ENCODE peak calls at places on chromosomes 4 and X, in nine cellular contexts. L is A549, F is kidney epithelial cell, M is tibial nerve, B is cardiac muscle cell, A is right atrium auricular region, E is breast epithelium, Q is upper lobe of right lung, Z is left ventricle myocardium inferior. H is an unnamed sample.

GRCh38 chr4:98448923-98449322 is 187.7 kb downstream of the RAP1GDS1 start:
- DNase-seq in L (no peak), F (no peak), M (no peak), B (peak), A (no peak), E (no peak), Q (no peak), Z (no peak), H (no peak)

GRCh38 chrX:154142386-154142785 is 1.7 kb upstream of the OPN1LW start:
- DNase-seq in L (no peak), F (no peak), M (no peak), B (no peak), A (no peak), E (no peak), Q (no peak), Z (no peak), H (no peak)

GRCh38 chrX:153408871-153409351 is 2.4 kb upstream of the ZFP92 start:
- DNase-seq in L (no peak), F (no peak), M (no peak), B (no peak), A (no peak), E (no peak), Q (no peak), Z (no peak), H (no peak)

GRCh38 chr4:182643801-182644311 is 273.3 kb downstream of the DCTD start:
- DNase-seq in L (no peak), F (peak), M (no peak), B (peak), A (no peak), E (no peak), Q (no peak), Z (peak), H (peak)

GRCh38 chrX:129632443-129632842 is 22.3 kb downstream of the APLN start:
- DNase-seq in L (no peak), F (no peak), M (no peak), B (no peak), A (no peak), E (no peak), Q (no peak), Z (no peak), H (peak)

GRCh38 chrX:8194216-8194615 is 23.1 kb upstream of the VCX2 start:
- DNase-seq in L (no peak), F (no peak), M (no peak), B (no peak), A (no peak), E (no peak), Q (no peak), Z (no peak), H (no peak)

GRCh38 chrX:130296743-130297142 is 28.0 kb upstream of the ZNF280C start:
- DNase-seq in L (no peak), F (no peak), M (no peak), B (peak), A (no peak), E (no peak), Q (no peak), Z (no peak), H (no peak)

GRCh38 chr4:105698607-105699006 is 9.9 kb downstream of the INTS12 start:
- DNase-seq in L (no peak), F (no peak), M (no peak), B (no peak), A (no peak), E (no peak), Q (no peak), Z (no peak), H (no peak)

GRCh38 chrX:123822965-123823364 is 36.9 kb upstream of the XIAP start:
- DNase-seq in L (no peak), F (no peak), M (no peak), B (no peak), A (no peak), E (no peak), Q (no peak), Z (no peak), H (no peak)

GRCh38 chrX:150450519-150451177 is 87.5 kb downstream of the MAMLD1 start:
- DNase-seq in L (no peak), F (no peak), M (no peak), B (no peak), A (peak), E (no peak), Q (no peak), Z (no peak), H (no peak)

GRCh38 chr4:27790911-27791310 is 930.3 kb downstream of the STIM2 start:
- DNase-seq in L (no peak), F (no peak), M (no peak), B (no peak), A (no peak), E (no peak), Q (no peak), Z (no peak), H (no peak)

GRCh38 chrX:134753185-134754008 is 95.1 kb upstream of the PLAC1 start:
- DNase-seq in L (peak), F (no peak), M (no peak), B (peak), A (no peak), E (no peak), Q (no peak), Z (no peak), H (peak)

GRCh38 chrX:9356846-9357245 is 108.0 kb upstream of the TBL1X start:
- DNase-seq in L (no peak), F (no peak), M (no peak), B (no peak), A (no peak), E (no peak), Q (no peak), Z (no peak), H (no peak)

GRCh38 chr4:67885727-67886126 is 1.9 kb upstream of the TMPRSS11D start:
- DNase-seq in L (peak), F (peak), M (no peak), B (peak), A (no peak), E (no peak), Q (no peak), Z (no peak), H (peak)

GRCh38 chr4:37595875-37596402 is 90.2 kb downstream of the RELL1 start:
- DNase-seq in L (no peak), F (no peak), M (no peak), B (no peak), A (no peak), E (no peak), Q (no peak), Z (no peak), H (no peak)

GRCh38 chr4:37590016-37590415 is 96.2 kb downstream of the RELL1 start:
- DNase-seq in L (no peak), F (no peak), M (no peak), B (no peak), A (no peak), E (no peak), Q (no peak), Z (no peak), H (no peak)

GRCh38 chr4:37597019-37597418 is 89.2 kb downstream of the RELL1 start:
- DNase-seq in L (no peak), F (no peak), M (no peak), B (peak), A (no peak), E (no peak), Q (no peak), Z (no peak), H (no peak)

GRCh38 chr4:37591349-37591748 is 94.8 kb downstream of the RELL1 start:
- DNase-seq in L (no peak), F (no peak), M (no peak), B (no peak), A (no peak), E (no peak), Q (no peak), Z (no peak), H (no peak)

DNA sequence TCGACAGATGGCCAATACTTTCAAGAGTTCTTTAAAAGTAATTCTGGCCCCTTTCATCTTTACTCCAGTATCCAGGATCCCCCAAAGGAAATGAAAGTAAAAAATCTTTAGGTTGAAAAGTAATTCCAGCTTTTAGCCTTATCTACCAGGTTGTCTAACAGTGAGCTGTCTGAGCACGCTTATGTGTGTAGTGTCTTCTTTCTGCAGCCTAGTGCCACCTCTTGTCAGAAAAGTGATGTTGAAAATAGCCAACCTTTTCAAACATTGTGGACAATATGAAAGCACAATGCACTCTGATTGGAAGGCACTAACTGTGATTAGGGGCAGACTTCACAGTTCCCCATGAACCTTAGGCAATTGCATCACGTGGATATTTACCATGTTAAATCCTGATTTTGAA is 92.1 kb downstream of the RELL1 start:
- DNase-seq in L (no peak), F (no peak), M (no peak), B (no peak), A (no peak), E (no peak), Q (no peak), Z (no peak), H (no peak)
- TF ChIP-seq CTCF in L (no peak), F (no peak), M (no peak), B (no peak), A (no peak), E (no peak), Q (no peak), Z (no peak), H (no peak)

GRCh38 chrX:136574548-136574947 is 42.5 kb downstream of the VGLL1 start:
- DNase-seq in L (no peak), F (no peak), M (no peak), B (peak), A (no peak), E (no peak), Q (no peak), Z (no peak), H (no peak)

GRCh38 chrX:136577562-136577961 is 45.5 kb downstream of the VGLL1 start:
- DNase-seq in L (peak), F (no peak), M (peak), B (peak), A (peak), E (peak), Q (peak), Z (peak), H (no peak)

DNA sequence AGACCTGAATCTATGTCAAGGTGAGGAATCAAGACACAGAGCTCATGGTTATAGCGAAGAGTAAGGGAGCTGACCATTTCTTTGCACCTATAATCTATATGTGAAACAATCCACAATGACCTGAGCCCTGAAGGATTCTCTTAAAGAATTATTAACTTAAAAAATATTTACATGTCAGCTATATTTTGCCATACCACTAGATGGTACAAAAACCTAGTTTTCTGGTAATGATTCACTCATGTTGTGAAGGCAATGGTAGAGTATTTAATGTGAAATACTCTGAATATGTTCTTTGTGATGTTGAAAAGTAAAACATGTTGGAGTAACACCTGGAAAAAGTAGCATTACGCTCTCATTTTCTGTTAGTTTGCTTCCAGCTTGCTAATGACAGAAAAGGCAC is 40.0 kb downstream of the VGLL1 start:
- DNase-seq in L (no peak), F (no peak), M (no peak), B (no peak), A (no peak), E (no peak), Q (no peak), Z (no peak), H (no peak)
- TF ChIP-seq CTCF in L (no peak), F (no peak), M (no peak), B (no peak), A (no peak), E (no peak), Q (no peak), Z (no peak), H (no peak)

DNA sequence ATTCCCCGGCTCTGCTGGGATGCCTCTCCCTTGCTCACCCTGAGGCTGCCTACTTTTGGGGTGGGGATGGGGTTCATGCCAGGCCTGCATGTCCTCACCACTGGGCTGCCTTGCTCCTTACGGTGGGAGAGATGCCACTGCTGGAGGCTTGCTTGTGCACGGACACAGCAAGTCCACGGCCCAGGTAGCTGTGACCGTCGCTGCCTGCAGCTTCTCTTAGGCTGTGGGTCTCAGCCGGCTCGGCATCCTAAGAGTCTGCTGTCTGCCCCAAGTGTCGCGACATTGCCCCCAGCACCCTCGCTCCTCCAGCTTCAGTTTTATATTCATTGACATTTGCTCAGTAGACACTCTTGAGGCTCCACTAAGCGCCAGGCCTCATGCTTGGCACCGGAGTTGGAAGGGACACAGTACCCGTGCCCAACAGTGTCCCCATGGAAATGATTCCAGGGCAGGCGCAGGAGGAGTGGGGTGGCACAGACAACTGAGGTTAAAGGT is 58.3 kb downstream of the TBC1D14 start:
- DNase-seq in L (no peak), F (no peak), M (no peak), B (no peak), A (peak), E (peak), Q (no peak), Z (no peak), H (no peak)
- TF ChIP-seq CTCF in L (no peak), F (no peak), M (no peak), B (no peak), A (no peak), E (no peak), Q (no peak), Z (no peak), H (no peak)

DNA sequence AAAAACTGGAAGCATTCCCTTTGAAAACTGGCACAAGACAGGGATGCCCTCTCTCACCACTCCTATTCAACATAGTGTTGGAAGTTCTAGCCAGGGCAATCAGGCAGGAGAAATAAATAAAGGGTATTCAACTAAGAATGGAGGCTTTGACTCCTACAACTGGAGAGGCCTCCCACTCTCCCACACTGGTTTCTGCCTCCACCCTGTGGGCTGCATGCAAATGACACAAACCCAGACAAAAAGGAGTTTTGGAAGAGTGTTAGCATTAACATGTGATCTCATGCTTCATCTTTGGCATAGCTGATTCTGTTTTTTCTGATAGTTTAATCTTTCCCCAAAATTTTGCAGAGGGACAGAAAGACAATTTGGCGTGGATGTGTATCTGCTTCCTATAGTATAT is 80.8 kb upstream of the IQCM start:
- DNase-seq in L (peak), F (no peak), M (no peak), B (peak), A (no peak), E (no peak), Q (no peak), Z (peak), H (no peak)
- TF ChIP-seq CTCF in L (no peak), F (peak), M (no peak), B (peak), A (peak), E (no peak), Q (no peak), Z (peak), H (peak)

GRCh38 chr4:10623862-10624261 is 60.7 kb downstream of the CLNK start:
- DNase-seq in L (no peak), F (no peak), M (no peak), B (no peak), A (no peak), E (no peak), Q (no peak), Z (no peak), H (no peak)

GRCh38 chr4:10623241-10623640 is 61.3 kb downstream of the CLNK start:
- DNase-seq in L (no peak), F (no peak), M (no peak), B (no peak), A (no peak), E (no peak), Q (no peak), Z (no peak), H (no peak)

GRCh38 chr4:10625130-10625529 is 59.4 kb downstream of the CLNK start:
- DNase-seq in L (no peak), F (no peak), M (no peak), B (no peak), A (no peak), E (no peak), Q (no peak), Z (no peak), H (no peak)

GRCh38 chr4:10620935-10621488 is 63.6 kb downstream of the CLNK start:
- DNase-seq in L (no peak), F (no peak), M (no peak), B (no peak), A (no peak), E (no peak), Q (no peak), Z (no peak), H (no peak)

DNA sequence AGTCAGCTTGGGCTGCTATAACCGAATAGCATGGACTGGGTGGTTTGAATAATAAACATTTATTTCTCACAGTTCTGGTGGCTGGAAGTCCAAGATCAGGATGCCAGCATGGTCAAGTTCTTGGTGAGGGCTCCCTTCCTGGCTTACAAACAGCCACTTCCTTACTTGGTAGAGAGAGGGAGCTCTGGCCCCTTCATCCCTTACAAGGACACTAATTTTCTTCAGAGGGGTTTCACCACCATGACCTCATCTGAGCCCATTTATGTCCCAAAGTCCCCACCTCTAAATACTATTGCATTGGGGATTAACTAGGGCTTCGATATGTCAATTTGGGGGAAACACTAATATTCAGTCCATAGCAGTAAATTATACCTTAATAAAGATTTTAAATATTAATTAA is 61.8 kb downstream of the CLNK start:
- DNase-seq in L (peak), F (no peak), M (no peak), B (peak), A (no peak), E (no peak), Q (no peak), Z (no peak), H (no peak)
- TF ChIP-seq CTCF in L (no peak), F (peak), M (no peak), B (peak), A (no peak), E (no peak), Q (no peak), Z (peak), H (no peak)

GRCh38 chr4:76447326-76447954 is 12.4 kb downstream of the SHROOM3 start:
- DNase-seq in L (no peak), F (no peak), M (no peak), B (peak), A (no peak), E (no peak), Q (no peak), Z (no peak), H (no peak)
- TF ChIP-seq CTCF in L (no peak), F (no peak), M (no peak), B (no peak), A (no peak), E (no peak), Q (no peak), Z (peak), H (no peak)

GRCh38 chr4:5462254-5462835 is 246.0 kb downstream of the EVC2 start:
- DNase-seq in L (no peak), F (no peak), M (no peak), B (no peak), A (no peak), E (peak), Q (peak), Z (no peak), H (no peak)

GRCh38 chr4:5461477-5461876 is 246.9 kb downstream of the EVC2 start:
- DNase-seq in L (no peak), F (no peak), M (no peak), B (no peak), A (no peak), E (peak), Q (peak), Z (no peak), H (no peak)

GRCh38 chr4:5459236-5459635 is 249.1 kb downstream of the EVC2 start:
- DNase-seq in L (no peak), F (no peak), M (no peak), B (no peak), A (no peak), E (peak), Q (peak), Z (no peak), H (no peak)

GRCh38 chr4:5458676-5459075 is 249.7 kb downstream of the EVC2 start:
- DNase-seq in L (no peak), F (no peak), M (no peak), B (no peak), A (no peak), E (peak), Q (peak), Z (no peak), H (no peak)

DNA sequence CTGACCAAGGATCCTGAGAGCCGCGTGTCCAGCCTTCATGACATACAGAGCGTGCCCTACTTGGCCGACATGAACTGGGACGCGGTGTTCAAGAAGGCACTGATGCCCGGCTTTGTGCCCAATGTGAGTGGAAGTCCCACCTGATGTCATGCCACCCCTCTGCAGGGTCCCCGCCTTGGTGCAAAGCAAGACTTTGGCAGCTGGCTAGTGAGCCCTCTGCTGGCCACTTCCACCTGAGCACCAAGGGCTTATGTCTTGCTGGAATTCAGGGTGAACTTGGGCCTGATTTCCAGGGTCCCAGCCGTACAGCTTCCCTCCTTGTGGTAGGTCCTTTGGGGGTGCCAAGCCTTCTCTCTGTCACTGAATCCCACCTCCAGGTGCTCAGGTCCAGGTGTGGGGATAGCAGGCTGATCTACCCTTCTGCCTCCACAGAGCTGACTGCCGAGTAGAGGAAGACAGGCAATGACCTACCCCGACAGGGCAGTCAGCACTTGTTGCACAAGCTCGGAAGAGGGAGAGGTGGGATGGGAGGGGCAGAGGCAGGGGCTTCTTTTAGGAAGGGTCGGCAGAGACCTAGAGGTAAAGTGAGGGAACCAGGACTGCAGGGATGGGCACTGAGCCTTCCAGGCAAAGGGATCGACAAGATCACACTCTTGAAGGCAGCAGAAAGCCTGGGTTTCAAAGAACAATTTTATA is 248.1 kb downstream of the EVC2 start:
- DNase-seq in L (peak), F (no peak), M (no peak), B (peak), A (no peak), E (peak), Q (peak), Z (peak), H (no peak)
- TF ChIP-seq CTCF in L (peak), F (peak), M (peak), B (peak), A (peak), E (no peak), Q (peak), Z (peak), H (peak)